ENCODE peak calls at places on chromosomes 4 and X, in nine cellular contexts. O is PC-3, F is IMR-90, T is neuronal stem cell, N is neural progenitor cell, P is H1, K is MM.1S, L is SK-N-SH, D is GM23248. R is an unnamed sample.

GRCh38 chr4:47213539-47213938 is 182.2 kb downstream of the GABRB1 start:
- DNase-seq in O (no peak), F (peak), T (no peak), N (no peak), P (no peak), K (no peak), L (no peak), D (no peak), R (no peak)

GRCh38 chrX:110442631-110443030 is 84.0 kb downstream of the RTL9 start:
- DNase-seq in O (peak), F (peak), T (no peak), N (peak), P (no peak), K (peak), L (peak), D (peak), R (no peak)

GRCh38 chrX:68018248-68019203 is 414.8 kb downstream of the OPHN1 start:
- DNase-seq in O (peak), F (peak), T (peak), N (peak), P (peak), K (peak), L (peak), D (peak), R (peak)

GRCh38 chr4:144649646-144650045 is 3.7 kb downstream of the HHIP start:
- DNase-seq in O (no peak), F (no peak), T (no peak), N (peak), P (no peak), K (no peak), L (no peak), D (no peak), R (no peak)

GRCh38 chr4:87304659-87305277 is 17.9 kb downstream of the HSD17B13 start:
- DNase-seq in O (peak), F (peak), T (no peak), N (no peak), P (no peak), K (no peak), L (no peak), D (no peak), R (no peak)

GRCh38 chr4:74654230-74654681 is 140.1 kb downstream of the BTC start:
- DNase-seq in O (peak), F (peak), T (no peak), N (no peak), P (no peak), K (no peak), L (no peak), D (no peak), R (no peak)

GRCh38 chrX:154541896-154542722 is 4.5 kb downstream of the G6PD start:
- DNase-seq in O (peak), F (peak), T (no peak), N (no peak), P (no peak), K (no peak), L (no peak), D (peak), R (no peak)

GRCh38 chr4:27308379-27308778 is 447.7 kb downstream of the STIM2 start:
- DNase-seq in O (no peak), F (no peak), T (no peak), N (peak), P (no peak), K (no peak), L (no peak), D (no peak), R (no peak)

GRCh38 chr4:137960371-137961050 is 281.6 kb downstream of the SLC7A11 start:
- DNase-seq in O (peak), F (peak), T (no peak), N (no peak), P (no peak), K (no peak), L (no peak), D (peak), R (no peak)

GRCh38 chr4:148043990-148044645 is 312.2 kb downstream of the ARHGAP10 start:
- DNase-seq in O (no peak), F (no peak), T (no peak), N (no peak), P (no peak), K (no peak), L (no peak), D (no peak), R (no peak)

GRCh38 chr4:1543561-1543960 is 137.3 kb upstream of the NKX1-1 start:
- DNase-seq in O (no peak), F (no peak), T (no peak), N (no peak), P (no peak), K (no peak), L (no peak), D (no peak), R (no peak)

GRCh38 chr4:47145630-47146029 is 114.3 kb downstream of the GABRB1 start:
- DNase-seq in O (no peak), F (peak), T (no peak), N (no peak), P (no peak), K (peak), L (no peak), D (peak), R (no peak)

GRCh38 chrX:20347486-20347885 is 80.8 kb upstream of the RPS6KA3 start:
- DNase-seq in O (no peak), F (peak), T (no peak), N (no peak), P (no peak), K (no peak), L (no peak), D (peak), R (no peak)

GRCh38 chr4:17367201-17367600 is 144.7 kb downstream of the QDPR start:
- DNase-seq in O (no peak), F (no peak), T (no peak), N (no peak), P (no peak), K (no peak), L (no peak), D (peak), R (no peak)

GRCh38 chr4:16686195-16686594 is 212.2 kb downstream of the LDB2 start:
- DNase-seq in O (peak), F (peak), T (no peak), N (no peak), P (no peak), K (no peak), L (no peak), D (peak), R (no peak)

GRCh38 chr4:7988437-7988836 is 48.8 kb upstream of the AFAP1 start:
- DNase-seq in O (peak), F (peak), T (no peak), N (no peak), P (no peak), K (no peak), L (no peak), D (peak), R (no peak)

GRCh38 chrX:134998246-134998645 is 7.5 kb downstream of the SMIM10 start:
- DNase-seq in O (no peak), F (no peak), T (no peak), N (no peak), P (no peak), K (no peak), L (no peak), D (no peak), R (no peak)

GRCh38 chr4:66577922-66578321 is 907.6 kb upstream of the EPHA5 start:
- DNase-seq in O (peak), F (no peak), T (no peak), N (no peak), P (no peak), K (no peak), L (no peak), D (no peak), R (no peak)

GRCh38 chrX:153357877-153358276 is 23.9 kb downstream of the ZNF275 start:
- DNase-seq in O (no peak), F (no peak), T (no peak), N (no peak), P (no peak), K (no peak), L (no peak), D (no peak), R (no peak)

GRCh38 chr4:20252656-20253271 is 1.1 kb downstream of the SLIT2 start:
- DNase-seq in O (peak), F (peak), T (peak), N (peak), P (no peak), K (peak), L (peak), D (peak), R (no peak)

GRCh38 chr4:128686032-128686465 is 123.5 kb upstream of the JADE1 start:
- DNase-seq in O (no peak), F (peak), T (no peak), N (no peak), P (no peak), K (no peak), L (no peak), D (no peak), R (no peak)

GRCh38 chr4:141133146-141134006 is at the start of gene RNF150:
- DNase-seq in O (peak), F (peak), T (peak), N (peak), P (peak), K (peak), L (peak), D (peak), R (peak)
- H3K9ac ChIP-seq in O (no peak), F (peak), T (peak), N (peak), P (peak), K (peak), L (peak), D (peak), R (peak)

DNA sequence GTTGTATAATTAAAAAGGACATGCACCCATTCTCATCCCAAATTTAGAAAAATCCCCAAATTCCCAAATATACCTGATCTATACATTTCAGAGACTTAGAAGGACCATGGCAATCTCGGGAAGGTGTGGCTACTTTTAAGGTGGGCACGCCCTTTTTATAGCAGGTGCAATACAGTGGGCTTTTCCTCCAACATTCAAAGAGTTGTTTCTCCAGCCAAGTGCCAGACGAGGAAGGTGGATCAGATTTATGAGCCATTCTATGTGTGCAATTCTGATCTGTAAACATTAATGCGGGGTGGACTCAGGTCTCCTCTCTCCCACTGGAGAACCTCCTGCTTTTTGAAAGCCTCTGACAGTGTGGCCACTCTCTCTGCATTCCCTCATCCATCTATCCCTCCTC is 33.8 kb downstream of the PRKX start:
- DNase-seq in O (no peak), F (no peak), T (no peak), N (no peak), P (no peak), K (no peak), L (no peak), D (no peak), R (no peak)
- H3K9ac ChIP-seq in O (no peak), F (no peak), T (no peak), N (no peak), P (no peak), K (no peak), L (no peak), D (no peak), R (no peak)

GRCh38 chrX:100928660-100929613 is at the start of gene XKRX:
- DNase-seq in O (peak), F (no peak), T (peak), N (peak), P (no peak), K (peak), L (peak), D (peak), R (no peak)
- H3K9ac ChIP-seq in O (no peak), F (peak), T (peak), N (no peak), P (peak), K (peak), L (no peak), D (no peak), R (peak)

DNA sequence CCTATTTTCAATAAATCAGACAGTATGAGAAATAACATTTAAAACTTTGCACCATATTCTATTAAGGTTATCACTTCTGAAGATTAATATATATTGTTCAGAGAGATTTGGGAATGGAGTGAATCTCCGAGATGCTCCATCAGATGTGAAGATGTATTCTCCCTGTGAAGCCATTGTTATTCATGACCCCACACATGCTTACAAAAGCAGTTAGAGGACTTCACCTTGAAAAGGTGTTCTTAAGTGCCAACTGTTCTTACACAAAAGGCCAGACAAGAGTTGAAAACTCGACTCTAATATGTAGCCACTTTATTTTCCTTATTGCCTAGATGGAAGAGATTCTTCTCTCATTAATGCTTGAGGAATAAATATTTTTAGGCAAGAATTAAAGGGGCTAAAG is 54.3 kb upstream of the NEIL3 start:
- DNase-seq in O (no peak), F (no peak), T (no peak), N (no peak), P (no peak), K (no peak), L (no peak), D (no peak), R (no peak)
- H3K9ac ChIP-seq in O (no peak), F (no peak), T (no peak), N (no peak), P (no peak), K (no peak), L (no peak), D (no peak), R (no peak)

DNA sequence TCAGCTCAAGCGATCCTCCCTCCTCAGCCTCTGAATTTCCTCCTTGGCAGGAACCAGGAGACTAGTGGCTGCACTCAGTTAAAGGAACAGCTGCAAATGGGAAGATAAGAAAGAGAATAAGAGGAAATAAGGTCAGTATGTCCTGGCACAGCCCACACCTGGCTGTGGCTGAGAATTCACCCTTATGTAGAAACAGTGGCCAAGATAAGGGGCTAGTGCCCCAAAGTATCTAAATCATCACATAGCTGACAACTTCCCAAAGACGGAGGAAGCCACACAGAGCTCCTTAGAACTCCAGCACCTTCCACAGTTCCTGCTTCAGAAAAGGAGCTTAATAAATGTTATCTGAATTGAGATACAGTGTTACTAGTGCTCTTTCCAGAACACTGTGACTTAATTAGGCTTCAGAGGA is 2.3 kb upstream of the CHIC2 start:
- DNase-seq in O (no peak), F (no peak), T (no peak), N (no peak), P (no peak), K (no peak), L (no peak), D (no peak), R (no peak)
- H3K9ac ChIP-seq in O (peak), F (no peak), T (no peak), N (no peak), P (no peak), K (no peak), L (peak), D (peak), R (no peak)

GRCh38 chr4:38387819-38388218 is 276.2 kb upstream of the KLF3 start:
- DNase-seq in O (no peak), F (no peak), T (no peak), N (no peak), P (no peak), K (no peak), L (no peak), D (no peak), R (no peak)
- H3K9ac ChIP-seq in O (no peak), F (no peak), T (no peak), N (no peak), P (no peak), K (no peak), L (no peak), D (no peak), R (no peak)

DNA sequence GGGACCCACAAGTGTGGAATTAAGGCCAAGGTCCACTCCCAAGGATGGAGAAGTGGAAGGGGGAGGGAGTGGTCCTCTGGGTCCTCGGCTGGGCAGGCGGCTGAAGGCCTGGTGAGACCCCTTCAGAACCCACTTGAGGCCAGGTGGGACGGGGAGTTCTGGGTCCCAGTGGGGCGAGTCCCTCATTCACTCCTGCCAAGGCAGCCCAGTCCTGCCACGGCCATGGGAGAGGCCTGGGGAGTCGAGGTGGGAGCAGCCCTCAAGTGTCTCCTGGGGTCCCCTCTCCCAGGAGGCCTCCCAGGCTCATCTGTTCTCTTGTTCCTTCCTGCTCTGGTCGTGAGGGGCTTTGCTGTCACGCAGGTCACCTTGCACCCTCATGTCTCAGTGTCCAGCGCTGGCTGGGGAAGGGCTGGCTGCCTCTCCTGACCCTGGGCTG is 6.1 kb upstream of the SH3BP2 start:
- DNase-seq in O (no peak), F (no peak), T (no peak), N (no peak), P (no peak), K (no peak), L (peak), D (no peak), R (no peak)
- H3K9ac ChIP-seq in O (no peak), F (no peak), T (no peak), N (no peak), P (no peak), K (no peak), L (no peak), D (no peak), R (no peak)